ENCODE peak calls at places on chromosomes 1 and 21, in five cellular contexts. L is stimulated activated CD4-positive, alpha-beta T cell treated with anti-CD3 and anti-CD28 coated beads, Interleukin-1b, Interleukin-23, amount 100 ng/mL, for 24 hours; A is NCI-H2029 treated with DMSO at 0.1 percent for 48 hours; C is T-helper 1 cell; W is cardiac fibroblast. U is an unnamed sample.

GRCh38 chr1:902023-902422 is 21.7 kb upstream of the SAMD11 start:
- DNase-seq in L (no peak), W (no peak), C (no peak), A (no peak), U (no peak)

GRCh38 chr21:45989355-45990048 is 7.9 kb downstream of the COL6A1 start:
- DNase-seq in W (no peak), A (no peak), C (no peak), L (no peak), U (no peak)

GRCh38 chr1:60989745-60990718 is 92.3 kb upstream of the NFIA start:
- DNase-seq in C (no peak), L (no peak), W (peak; percentile 91), A (no peak), U (peak; percentile 75)

GRCh38 chr1:224592636-224593579 is 23.2 kb upstream of the CNIH3 start:
- DNase-seq in W (peak; percentile 89), A (peak; percentile 3), L (no peak), C (no peak), U (peak; percentile 79)

GRCh38 chr1:117555806-117556205 is 50.0 kb upstream of the TENT5C start:
- DNase-seq in L (no peak), W (no peak), C (no peak), A (no peak), U (no peak)

GRCh38 chr21:34936874-34937563 is 112.1 kb downstream of the RUNX1 start:
- DNase-seq in W (no peak), C (no peak), A (no peak), L (no peak), U (no peak)

GRCh38 chr1:228283476-228284147 is 75.8 kb downstream of the OBSCN start:
- DNase-seq in C (no peak), W (no peak), L (no peak), A (no peak), U (no peak)

GRCh38 chr1:1399870-1400575 is 888 bp upstream of the CCNL2 start:
- DNase-seq in L (no peak), W (peak; percentile 35), C (no peak), A (no peak), U (no peak)

GRCh38 chr1:201750934-201751333 is 78.0 kb upstream of the IPO9 start:
- DNase-seq in C (no peak), L (no peak), A (no peak), W (peak; percentile 74), U (no peak)

GRCh38 chr1:182415789-182416188 is 15.3 kb upstream of the TEDDM1 start:
- DNase-seq in A (no peak), C (no peak), L (no peak), W (no peak), U (no peak)

GRCh38 chr21:32653326-32653901 is 41.2 kb upstream of the CFAP298 start:
- DNase-seq in W (peak; percentile 38), L (no peak), C (no peak), A (peak; percentile 4), U (peak; percentile 40)

GRCh38 chr1:209675567-209676154 is 449 bp downstream of the G0S2 start:
- DNase-seq in A (no peak), L (no peak), W (peak; percentile 41), C (no peak), U (peak; percentile 58)

GRCh38 chr1:12616709-12617373 is 1.2 kb downstream of the DHRS3 start:
- DNase-seq in W (peak; percentile 24), C (no peak), L (no peak), A (no peak), U (peak; percentile 35)

GRCh38 chr1:186374313-186375151 is 521 bp downstream of the TPR start:
- DNase-seq in W (peak; percentile 40), A (peak; percentile 42), L (peak; percentile 17), C (peak; percentile 2), U (peak; percentile 40)

GRCh38 chr1:223209293-223209898 is 66.3 kb upstream of the TLR5 start:
- DNase-seq in W (no peak), L (no peak), A (no peak), C (no peak), U (no peak)

GRCh38 chr1:2275796-2276536 is 47.8 kb downstream of the SKI start:
- DNase-seq in A (no peak), W (peak; percentile 79), C (no peak), L (no peak), U (peak; percentile 58)

GRCh38 chr1:206581571-206581981 is 30.7 kb downstream of the EIF2D start:
- DNase-seq in C (peak; percentile 73), A (no peak), L (peak; percentile 64), W (peak; percentile 21), U (no peak)

GRCh38 chr1:66533804-66534745 is at the start of gene SGIP1:
- DNase-seq in C (no peak), A (peak; percentile 75), L (no peak), W (peak; percentile 75), U (peak; percentile 87)

GRCh38 chr1:173853074-173853473 is 14.7 kb downstream of the GAS5 start:
- DNase-seq in C (no peak), A (no peak), L (no peak), W (peak; percentile 86), U (peak; percentile 25)

GRCh38 chr1:84702143-84702542 is 11.9 kb upstream of the SSX2IP start:
- DNase-seq in A (no peak), L (no peak), W (no peak), C (no peak), U (no peak)

GRCh38 chr1:232227171-232227740 is 402.7 kb downstream of the SIPA1L2 start:
- DNase-seq in A (no peak), C (no peak), W (peak; percentile 4), L (no peak), U (no peak)

GRCh38 chr1:226577401-226578180 is 29.0 kb downstream of the STUM start:
- DNase-seq in L (no peak), C (no peak), A (no peak), W (no peak), U (no peak)

GRCh38 chr1:10380594-10381275 is 18.1 kb upstream of the PGD start:
- DNase-seq in W (peak; percentile 76), A (no peak), L (no peak), C (no peak), U (peak; percentile 86)

GRCh38 chr1:46288485-46289133 is 14.8 kb downstream of the LRRC41 start:
- DNase-seq in W (peak; percentile 30), L (no peak), C (no peak), A (no peak), U (peak; percentile 60)

GRCh38 chr1:245752551-245752950 is 597.8 kb downstream of the KIF26B start:
- DNase-seq in W (peak; percentile 73), A (no peak), L (no peak), C (no peak), U (peak; percentile 2)

GRCh38 chr1:225300381-225300780 is 127.5 kb downstream of the LBR start:
- DNase-seq in A (no peak), C (no peak), W (no peak), L (no peak), U (no peak)

GRCh38 chr1:222417264-222417663 is 130.6 kb downstream of the HHIPL2 start:
- DNase-seq in L (no peak), A (no peak), C (no peak), W (no peak), U (no peak)

GRCh38 chr1:8339203-8339600 is 21.3 kb downstream of the SLC45A1 start:
- DNase-seq in W (no peak), C (no peak), A (no peak), L (no peak), U (no peak)

GRCh38 chr1:58936973-58937372 is 153.1 kb upstream of the JUN start:
- DNase-seq in L (no peak), C (no peak), W (no peak), A (no peak), U (no peak)

GRCh38 chr21:22120616-22121266 is 1122.5 kb downstream of the NCAM2 start:
- DNase-seq in C (no peak), A (no peak), W (peak; percentile 16), L (no peak), U (no peak)

GRCh38 chr21:29125199-29125598 is 5.2 kb upstream of the MAP3K7CL start:
- DNase-seq in L (no peak), A (no peak), C (no peak), W (no peak), U (no peak)

GRCh38 chr1:77063118-77063517 is 156.1 kb downstream of the PIGK start:
- DNase-seq in C (no peak), W (no peak), A (no peak), L (no peak), U (no peak)